ENCODE peak calls at places on chromosomes 2 and 18, in seven cellular contexts. T is dorsolateral prefrontal cortex, M is WTC11, N is osteocyte, G is A549, C is astrocyte of the spinal cord, B is hepatocyte. R is an unnamed sample.

GRCh38 chr18:48136544-48137353 is 206.3 kb upstream of the SMAD2 start:
- DNase-seq in T (peak; percentile 21), M (no peak), N (no peak), G (peak; percentile 14), C (no peak), B (peak; percentile 26), R (no peak)

GRCh38 chr2:238290079-238290478 is 1.7 kb upstream of the PER2 start:
- DNase-seq in T (peak; percentile 40), M (peak; percentile 55), N (no peak), G (peak; percentile 89), C (peak; percentile 43), B (peak; percentile 84), R (no peak)

GRCh38 chr2:151943461-151943860 is 115.2 kb upstream of the ARL5A start:
- DNase-seq in T (no peak), M (no peak), N (no peak), G (no peak), C (no peak), B (no peak), R (no peak)

GRCh38 chr2:137050949-137051348 is 285.6 kb downstream of the THSD7B start:
- DNase-seq in T (no peak), M (no peak), N (no peak), G (no peak), C (no peak), B (no peak), R (no peak)

GRCh38 chr2:110869472-110870446 is 137.4 kb downstream of the ACOXL start:
- DNase-seq in T (no peak), M (no peak), N (no peak), G (no peak), C (peak; percentile 37), B (no peak), R (no peak)

GRCh38 chr2:39377226-39377939 is 59.7 kb downstream of the MAP4K3 start:
- DNase-seq in T (no peak), M (no peak), N (no peak), G (no peak), C (no peak), B (peak; percentile 11), R (no peak)

GRCh38 chr2:109143214-109144187 is 14.5 kb downstream of the SH3RF3 start:
- DNase-seq in T (no peak), M (no peak), N (no peak), G (no peak), C (no peak), B (no peak), R (no peak)

GRCh38 chr2:219252084-219252483 is 959 bp upstream of the TUBA4B start:
- DNase-seq in T (no peak), M (no peak), N (no peak), G (no peak), C (no peak), B (no peak), R (no peak)

GRCh38 chr18:23277399-23277798 is 142.1 kb downstream of the CABLES1 start:
- DNase-seq in T (no peak), M (no peak), N (no peak), G (no peak), C (no peak), B (no peak), R (no peak)

GRCh38 chr2:69943000-69943840 is 18.2 kb downstream of the ASPRV1 start:
- DNase-seq in T (no peak), M (no peak), N (no peak), G (no peak), C (no peak), B (no peak), R (no peak)

GRCh38 chr2:31402388-31402787 is 12.2 kb downstream of the XDH start:
- DNase-seq in T (no peak), M (no peak), N (no peak), G (no peak), C (no peak), B (no peak), R (no peak)

GRCh38 chr18:5214583-5215351 is 17.7 kb upstream of the AKAIN1 start:
- DNase-seq in T (no peak), M (no peak), N (no peak), G (no peak), C (no peak), B (no peak), R (no peak)

GRCh38 chr2:105595536-105595935 is 149.2 kb upstream of the NCK2 start:
- DNase-seq in T (no peak), M (no peak), N (no peak), G (no peak), C (no peak), B (peak; percentile 47), R (no peak)

GRCh38 chr2:238456449-238456848 is 29.7 kb downstream of the ASB1 start:
- DNase-seq in T (no peak), M (no peak), N (no peak), G (no peak), C (no peak), B (no peak), R (no peak)

GRCh38 chr2:121005512-121005911 is 269.8 kb downstream of the GLI2 start:
- DNase-seq in T (no peak), M (no peak), N (no peak), G (no peak), C (no peak), B (no peak), R (no peak)

DNA sequence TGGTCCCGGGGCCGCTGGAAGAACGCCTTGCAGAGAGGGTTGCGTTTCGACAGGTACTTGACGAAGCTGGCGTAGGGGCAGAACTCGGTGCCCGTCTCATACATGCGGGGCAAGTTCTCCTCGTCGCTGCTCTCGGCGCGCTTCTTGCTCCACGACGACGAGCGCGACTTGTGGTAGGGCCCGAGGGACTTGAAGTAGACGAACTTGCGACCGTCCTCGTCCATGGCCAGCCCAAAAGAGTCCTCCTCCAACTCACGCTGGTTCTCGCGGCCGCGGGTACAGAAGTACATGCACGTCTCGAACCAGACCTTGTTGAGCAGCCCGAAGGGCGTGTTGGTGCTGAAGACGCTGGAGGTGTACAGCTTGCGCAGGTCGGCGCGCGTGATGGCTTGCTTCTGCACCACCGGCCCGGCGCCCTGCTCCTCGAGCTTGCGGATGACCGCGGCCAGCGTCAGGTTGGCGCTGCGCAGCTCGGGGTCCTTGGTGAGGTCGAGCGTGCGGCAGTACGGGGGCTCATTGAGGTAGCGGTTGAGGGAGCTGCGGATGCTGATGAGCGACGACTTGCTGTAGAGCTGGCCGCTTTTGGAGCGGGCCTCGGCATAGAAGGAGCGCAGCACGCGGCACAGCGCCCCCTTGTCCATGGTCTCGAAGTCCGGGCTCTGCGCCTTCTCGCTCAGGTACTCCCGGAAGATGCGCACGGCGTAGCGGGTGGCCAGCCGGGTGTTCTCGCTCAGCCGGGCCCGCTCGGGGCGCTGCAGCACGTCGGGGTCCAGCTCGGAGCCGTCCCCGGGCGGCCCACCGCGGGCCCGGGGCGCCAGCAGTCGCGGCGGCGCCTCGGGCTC is 830 bp downstream of the KCTD1 start:
- DNase-seq in T (peak; percentile 70), M (peak; percentile 84), N (peak; percentile 89), G (peak; percentile 44), C (peak; percentile 87), B (peak; percentile 92), R (peak; percentile 85)
- TF ChIP-seq CTCF in T (peak; percentile 38), M (no peak), N (peak; percentile 73), G (peak; percentile 41), C (peak; percentile 64), B (peak; percentile 66), R (peak; percentile 29)

DNA sequence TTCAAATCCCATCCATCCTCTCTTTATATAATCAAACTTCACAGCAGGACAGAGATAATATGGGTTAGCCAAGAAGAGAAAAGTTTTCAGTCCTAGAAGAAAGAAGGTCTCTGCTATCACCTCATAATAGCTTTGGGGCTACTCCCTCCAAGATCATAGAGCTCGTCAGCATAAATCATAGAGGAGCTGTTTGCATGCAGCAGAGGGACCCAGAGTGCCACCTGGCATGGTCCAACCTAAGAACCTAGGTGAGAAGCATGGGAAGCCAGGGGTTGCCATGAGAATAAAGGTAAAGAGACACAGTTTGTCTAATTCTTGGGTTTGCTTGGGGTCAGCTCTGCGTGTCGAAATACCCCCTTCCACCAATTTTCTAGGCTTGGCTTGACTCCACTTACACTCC is 87.1 kb upstream of the CYP1B1 start:
- DNase-seq in T (no peak), M (no peak), N (no peak), G (no peak), C (no peak), B (no peak), R (no peak)
- TF ChIP-seq CTCF in T (no peak), M (no peak), N (no peak), G (no peak), C (no peak), B (no peak), R (no peak)

DNA sequence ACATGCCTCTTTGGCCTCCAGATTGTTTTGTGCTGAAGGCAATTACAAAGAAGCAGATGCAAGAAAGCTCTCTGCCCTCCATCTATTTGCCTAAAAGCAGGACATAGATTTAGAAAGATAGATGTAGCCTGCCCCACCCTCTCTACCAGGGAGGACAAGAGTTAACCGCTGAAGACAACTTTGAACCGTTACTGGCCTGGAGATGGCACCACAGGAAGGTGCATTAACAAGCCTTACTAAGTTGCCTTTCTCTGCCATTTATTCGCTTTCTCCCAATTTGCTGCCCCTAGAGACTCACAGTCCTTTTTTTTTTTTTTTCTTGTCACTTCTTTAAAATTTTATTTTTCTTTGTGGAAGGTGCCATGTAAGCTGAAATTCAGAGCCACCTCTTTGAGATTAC is 28.8 kb upstream of the RMDN2 start:
- DNase-seq in T (no peak), M (no peak), N (no peak), G (no peak), C (no peak), B (no peak), R (no peak)
- TF ChIP-seq CTCF in T (no peak), M (no peak), N (peak; percentile 18), G (peak; percentile 14), C (no peak), B (peak; percentile 26), R (no peak)

GRCh38 chr2:230812041-230812440 is 52.7 kb upstream of the ITM2C start:
- DNase-seq in T (no peak), M (no peak), N (no peak), G (no peak), C (no peak), B (no peak), R (no peak)

GRCh38 chr2:230819433-230819832 is 45.3 kb upstream of the ITM2C start:
- DNase-seq in T (no peak), M (no peak), N (no peak), G (no peak), C (no peak), B (no peak), R (no peak)

GRCh38 chr2:230811508-230811907 is 53.2 kb upstream of the ITM2C start:
- DNase-seq in T (no peak), M (no peak), N (no peak), G (no peak), C (no peak), B (no peak), R (no peak)

GRCh38 chr2:230816735-230817134 is 48.0 kb upstream of the ITM2C start:
- DNase-seq in T (peak; percentile 21), M (no peak), N (no peak), G (no peak), C (no peak), B (no peak), R (no peak)

GRCh38 chr2:230814616-230815015 is 50.1 kb upstream of the ITM2C start:
- DNase-seq in T (no peak), M (no peak), N (no peak), G (peak; percentile 45), C (peak; percentile 38), B (peak; percentile 32), R (no peak)
- TF ChIP-seq CTCF in T (no peak), M (no peak), N (peak; percentile 53), G (peak; percentile 46), C (peak; percentile 56), B (peak; percentile 45), R (no peak)

R was measured in glutamatergic neuron.